ENCODE peak calls at places on chromosomes 2 and 18, in five cellular contexts. L is A549, W is NCI-H2171 treated with DMSO at 0.1 percent for 48 hours, X is AG04449, U is left cardiac atrium. S is an unnamed sample.

GRCh38 chr18:63138469-63139340 is 180.9 kb downstream of the BCL2 start:
- DNase-seq in L (no peak), W (peak; percentile 81), X (no peak), U (no peak), S (no peak)

GRCh38 chr2:232505805-232506360 is 14.3 kb upstream of the PRSS56 start:
- DNase-seq in L (no peak), W (no peak), X (no peak), U (no peak), S (no peak)

GRCh38 chr2:47520302-47520630 is 117.3 kb downstream of the MSH2 start:
- DNase-seq in L (no peak), W (peak; percentile 94), X (no peak), U (no peak), S (no peak)

GRCh38 chr2:9311488-9311887 is 104.9 kb downstream of the ASAP2 start:
- DNase-seq in L (no peak), W (no peak), X (peak; percentile 80), U (peak; percentile 58), S (no peak)

GRCh38 chr18:51278045-51278649 is 80.7 kb upstream of the MEX3C start:
- DNase-seq in L (peak; percentile 21), W (peak; percentile 14), X (no peak), U (no peak), S (peak; percentile 78)

GRCh38 chr2:112162341-112162740 is 24.2 kb downstream of the FBLN7 start:
- DNase-seq in L (no peak), W (no peak), X (no peak), U (no peak), S (no peak)

GRCh38 chr2:222049946-222050345 is 248.9 kb downstream of the PAX3 start:
- DNase-seq in L (no peak), W (no peak), X (no peak), U (no peak), S (no peak)

GRCh38 chr2:23505984-23506380 is 121.0 kb downstream of the KLHL29 start:
- DNase-seq in L (no peak), W (peak; percentile 63), X (no peak), U (no peak), S (no peak)

GRCh38 chr2:42103829-42104228 is 56.0 kb downstream of the PKDCC start:
- DNase-seq in L (no peak), W (no peak), X (no peak), U (no peak), S (no peak)